ENCODE peak calls at places on chromosomes 16 and 17, in nine cellular contexts. G is esophagus squamous epithelium; W is RCC 7860; D is NCI-H1694; H is activated CD8-positive, alpha-beta memory T cell treated with anti-CD3 and anti-CD28 coated beads for 1 hour; E is GM13976; L is adipocyte; O is ELR; U is astrocyte of the hippocampus. I is an unnamed sample.

GRCh38 chr16:1793578-1794220 is at the start of gene IGFALS:
- DNase-seq in G (no peak), D (no peak), H (no peak), E (no peak), O (no peak), L (no peak), W (no peak), U (no peak), I (no peak)

GRCh38 chr16:30185141-30185682 is 1.8 kb downstream of the CORO1A start:
- DNase-seq in E (peak), W (no peak), U (no peak), G (no peak), O (no peak), D (no peak), L (no peak), H (peak), I (no peak)

GRCh38 chr17:82060001-82060380 is 5.6 kb downstream of the DUS1L start:
- DNase-seq in D (no peak), W (no peak), O (no peak), L (no peak), E (no peak), U (no peak), H (no peak), G (no peak), I (no peak)

GRCh38 chr17:75517277-75517865 is 1.0 kb downstream of the TSEN54 start:
- DNase-seq in H (no peak), G (no peak), D (no peak), L (no peak), W (no peak), O (peak), E (no peak), U (peak), I (no peak)

GRCh38 chr16:89242795-89243200 is 25.3 kb downstream of the ZNF778 start:
- DNase-seq in G (no peak), D (no peak), E (no peak), O (no peak), W (no peak), H (no peak), L (no peak), U (no peak), I (no peak)

GRCh38 chr17:56752263-56752662 is 81.5 kb downstream of the C17orf67 start:
- DNase-seq in O (peak), G (no peak), U (no peak), E (no peak), L (no peak), D (peak), W (no peak), H (no peak), I (no peak)

GRCh38 chr17:64040201-64040600 is 19.8 kb upstream of the ICAM2 start:
- DNase-seq in D (no peak), W (no peak), U (no peak), E (no peak), H (no peak), O (no peak), L (no peak), G (no peak), I (no peak)

GRCh38 chr17:79950711-79951110 is 85.0 kb downstream of the TBC1D16 start:
- DNase-seq in L (no peak), D (no peak), U (peak), H (no peak), O (no peak), W (no peak), G (no peak), E (no peak), I (no peak)

GRCh38 chr17:43962479-43962878 is 8.7 kb upstream of the PYY start:
- DNase-seq in D (no peak), U (no peak), O (no peak), H (no peak), L (no peak), W (no peak), E (no peak), G (no peak), I (no peak)

GRCh38 chr16:23504076-23504452 is 6.2 kb downstream of the GGA2 start:
- DNase-seq in O (no peak), G (no peak), L (no peak), H (no peak), E (no peak), D (no peak), U (peak), W (peak), I (no peak)

GRCh38 chr17:72184805-72185204 is 64.0 kb downstream of the SOX9 start:
- DNase-seq in W (no peak), U (no peak), E (no peak), H (no peak), L (no peak), G (no peak), O (no peak), D (no peak), I (no peak)

GRCh38 chr16:88569614-88569984 is 604 bp upstream of the ZC3H18 start:
- DNase-seq in W (no peak), G (no peak), E (no peak), L (no peak), O (peak), D (no peak), U (no peak), H (no peak), I (no peak)

GRCh38 chr17:67582632-67583230 is 135.0 kb upstream of the NOL11 start:
- DNase-seq in G (no peak), O (no peak), E (no peak), U (no peak), H (no peak), L (no peak), W (no peak), D (no peak), I (no peak)

GRCh38 chr17:54814371-54814770 is 86.3 kb upstream of the TOM1L1 start:
- DNase-seq in U (no peak), O (no peak), L (no peak), E (no peak), G (no peak), D (no peak), H (no peak), W (no peak), I (no peak)

GRCh38 chr16:76639685-76640289 is 362.6 kb downstream of the CNTNAP4 start:
- DNase-seq in D (no peak), W (no peak), U (peak), L (peak), O (peak), G (no peak), H (no peak), E (no peak), I (no peak)

GRCh38 chr16:23642246-23642774 is 1.0 kb downstream of the DCTN5 start:
- DNase-seq in W (no peak), O (peak), U (no peak), D (no peak), E (no peak), L (no peak), H (no peak), G (no peak), I (no peak)

GRCh38 chr17:64036198-64036922 is 15.9 kb upstream of the ICAM2 start:
- DNase-seq in G (no peak), U (no peak), O (peak), D (no peak), W (no peak), E (no peak), L (no peak), H (no peak), I (no peak)

GRCh38 chr17:39674702-39675389 is 6.6 kb downstream of the PNMT start:
- DNase-seq in E (no peak), W (no peak), H (no peak), O (no peak), G (no peak), L (no peak), U (no peak), D (no peak), I (peak)

GRCh38 chr17:83064732-83065659 is 14.4 kb upstream of the METRNL start:
- DNase-seq in D (no peak), U (no peak), H (no peak), W (no peak), O (no peak), G (no peak), L (no peak), E (no peak), I (no peak)

GRCh38 chr16:88108762-88109161 is 157.5 kb downstream of the BANP start:
- DNase-seq in L (no peak), E (no peak), D (no peak), U (no peak), H (no peak), O (no peak), G (no peak), W (no peak), I (no peak)

GRCh38 chr16:66681676-66682075 is 14.9 kb downstream of the CMTM4 start:
- DNase-seq in U (no peak), L (no peak), D (no peak), W (no peak), G (no peak), O (no peak), H (no peak), E (no peak), I (no peak)

I was measured in GM20000.